ENCODE peak calls at places on chromosomes 16 and 17, in five cellular contexts. G, O, X, U and C are unnamed samples. For H3K27me3, the result is how much of the 10 kb centered on the place peaks cover.

GRCh38 chr17:73657473-73658116 is 13.3 kb upstream of the SDK2 start:
- DNase-seq in U (peak), X (no peak), G (peak), O (peak), C (peak)

GRCh38 chr17:40443196-40443987 is at the start of gene IGFBP4:
- DNase-seq in O (peak), X (peak), U (peak), G (peak), C (peak)

GRCh38 chr17:81712468-81713003 is 452 bp downstream of the SLC25A10 start:
- DNase-seq in U (peak), G (peak), X (no peak), O (no peak), C (peak)

GRCh38 chr16:21336231-21336630 is 58.1 kb upstream of the CRYM start:
- DNase-seq in O (no peak), U (no peak), G (no peak), X (no peak), C (no peak)

GRCh38 chr16:17031484-17032268 is 439.1 kb downstream of the XYLT1 start:
- DNase-seq in G (no peak), O (no peak), U (no peak), X (no peak), C (no peak)

GRCh38 chr17:12821376-12821940 is 32.2 kb downstream of the ARHGAP44 start:
- DNase-seq in U (no peak), O (no peak), G (no peak), X (no peak), C (no peak)

GRCh38 chr17:41894791-41895331 is 23.9 kb downstream of the ACLY start:
- DNase-seq in U (no peak), O (no peak), X (no peak), G (no peak), C (no peak)

GRCh38 chr17:52025231-52025630 is 133.3 kb downstream of the CA10 start:
- DNase-seq in U (no peak), O (no peak), X (no peak), G (no peak), C (no peak)

GRCh38 chr16:53518550-53519416 is 15.8 kb upstream of the AKTIP start:
- DNase-seq in U (no peak), X (no peak), G (no peak), O (no peak), C (peak)

GRCh38 chr17:47413872-47414271 is 90.1 kb downstream of the EFCAB13 start:
- DNase-seq in U (no peak), O (no peak), G (no peak), X (no peak), C (no peak)

GRCh38 chr17:63702223-63702577 is 2.3 kb upstream of the LIMD2 start:
- DNase-seq in G (no peak), O (no peak), U (no peak), X (no peak), C (no peak)

GRCh38 chr17:8696951-8697745 is 47.5 kb downstream of the CCDC42 start:
- DNase-seq in U (no peak), O (peak), X (no peak), G (no peak), C (no peak)

GRCh38 chr17:68674271-68674925 is 73.2 kb upstream of the FAM20A start:
- DNase-seq in U (no peak), G (no peak), X (no peak), O (peak), C (peak)

GRCh38 chr16:62213763-62214162 is 177.5 kb upstream of the CDH8 start:
- DNase-seq in O (peak), G (no peak), X (no peak), U (no peak), C (no peak)

GRCh38 chr17:67324330-67324729 is 42.0 kb downstream of the PSMD12 start:
- DNase-seq in G (no peak), X (no peak), O (no peak), U (no peak), C (no peak)

GRCh38 chr17:50110591-50111349 is 15.6 kb downstream of the PDK2 start:
- DNase-seq in X (no peak), U (peak), G (peak), O (no peak), C (no peak)

GRCh38 chr17:69606142-69606800 is 191.8 kb downstream of the MAP2K6 start:
- DNase-seq in U (no peak), X (no peak), O (no peak), G (no peak), C (no peak)

GRCh38 chr16:82108101-82108500 is 61.9 kb downstream of the MPHOSPH6 start:
- DNase-seq in X (no peak), U (no peak), G (no peak), O (no peak), C (peak)

GRCh38 chr16:85428168-85428898 is 184.8 kb upstream of the GSE1 start:
- DNase-seq in G (peak), O (peak), U (peak), X (no peak), C (no peak)

GRCh38 chr16:75576384-75576811 is 10.2 kb downstream of the GABARAPL2 start:
- DNase-seq in X (no peak), G (no peak), U (no peak), O (no peak), C (no peak)

GRCh38 chr16:15907863-15908478 is 19.6 kb upstream of the CEP20 start:
- DNase-seq in U (no peak), G (no peak), X (no peak), O (peak), C (peak)

GRCh38 chr17:74859439-74860228 is at the start of gene GRIN2C:
- DNase-seq in G (no peak), O (no peak), U (no peak), X (no peak), C (no peak)

GRCh38 chr16:86761117-86761971 is 183.0 kb downstream of the FOXL1 start:
- DNase-seq in G (peak), U (no peak), O (peak), X (no peak), C (peak)

GRCh38 chr17:72136692-72137550 is 16.1 kb downstream of the SOX9 start:
- DNase-seq in O (no peak), U (no peak), X (no peak), G (no peak), C (no peak)

GRCh38 chr17:2158011-2158410 is 103.1 kb downstream of the HIC1 start:
- DNase-seq in U (no peak), O (no peak), X (peak), G (no peak), C (peak)

GRCh38 chr17:17079761-17080160 is 37.5 kb downstream of the MPRIP start:
- DNase-seq in X (no peak), O (no peak), U (no peak), G (peak), C (no peak)

GRCh38 chr17:20262116-20262977 is 205.0 kb downstream of the LGALS9B start:
- DNase-seq in U (no peak), X (no peak), G (no peak), O (no peak), C (no peak)

GRCh38 chr17:8482546-8482945 is 46.9 kb downstream of the NDEL1 start:
- DNase-seq in U (no peak), G (no peak), O (no peak), X (no peak), C (no peak)

GRCh38 chr16:86457621-86458456 is 52.5 kb upstream of the FOXF1 start:
- DNase-seq in G (no peak), X (no peak), U (no peak), O (no peak), C (peak)

GRCh38 chr16:81758376-81758775 is 20.7 kb upstream of the PLCG2 start:
- DNase-seq in X (no peak), G (no peak), U (no peak), O (no peak), C (peak)

GRCh38 chr17:77495575-77495974 is 354.8 kb downstream of the SEC14L1 start:
- DNase-seq in O (no peak), G (no peak), U (no peak), X (no peak), C (no peak)

GRCh38 chr17:60154616-60155426 is 5.0 kb downstream of the CA4 start:
- DNase-seq in X (no peak), G (peak), U (peak), O (peak), C (no peak)

GRCh38 chr16:58339452-58339938 is 44.7 kb upstream of the PRSS54 start:
- DNase-seq in G (no peak), U (no peak), X (no peak), O (peak), C (peak)

GRCh38 chr17:34306466-34306865 is 12.8 kb upstream of the CCL8 start:
- DNase-seq in G (no peak), O (peak), U (no peak), X (no peak), C (peak)

GRCh38 chr17:66673668-66674276 is 161.1 kb upstream of the CACNG5 start:
- DNase-seq in U (peak), O (peak), G (no peak), X (no peak), C (peak)

GRCh38 chr17:78122991-78123249 is 5.6 kb downstream of the TMC6 start:
- DNase-seq in X (no peak), U (no peak), G (no peak), O (no peak), C (no peak)

GRCh38 chr17:773467-774319 is 8.4 kb downstream of the GLOD4 start:
- DNase-seq in O (no peak), G (no peak), X (no peak), U (no peak), C (no peak)

GRCh38 chr17:73379814-73380213 is 68.0 kb upstream of the CDC42EP4 start:
- DNase-seq in G (no peak), X (no peak), U (no peak), O (no peak), C (no peak)

GRCh38 chr17:56985371-56986162 is 7.6 kb downstream of the SCPEP1 start:
- DNase-seq in X (peak), G (no peak), U (no peak), O (no peak), C (no peak)

GRCh38 chr17:62630365-62631085 is 3.1 kb downstream of the MRC2 start:
- DNase-seq in U (no peak), O (no peak), X (no peak), G (no peak), C (peak)
- TF ChIP-seq CTCF in U (no peak), O (no peak), X (no peak), G (no peak), C (no peak)

DNA sequence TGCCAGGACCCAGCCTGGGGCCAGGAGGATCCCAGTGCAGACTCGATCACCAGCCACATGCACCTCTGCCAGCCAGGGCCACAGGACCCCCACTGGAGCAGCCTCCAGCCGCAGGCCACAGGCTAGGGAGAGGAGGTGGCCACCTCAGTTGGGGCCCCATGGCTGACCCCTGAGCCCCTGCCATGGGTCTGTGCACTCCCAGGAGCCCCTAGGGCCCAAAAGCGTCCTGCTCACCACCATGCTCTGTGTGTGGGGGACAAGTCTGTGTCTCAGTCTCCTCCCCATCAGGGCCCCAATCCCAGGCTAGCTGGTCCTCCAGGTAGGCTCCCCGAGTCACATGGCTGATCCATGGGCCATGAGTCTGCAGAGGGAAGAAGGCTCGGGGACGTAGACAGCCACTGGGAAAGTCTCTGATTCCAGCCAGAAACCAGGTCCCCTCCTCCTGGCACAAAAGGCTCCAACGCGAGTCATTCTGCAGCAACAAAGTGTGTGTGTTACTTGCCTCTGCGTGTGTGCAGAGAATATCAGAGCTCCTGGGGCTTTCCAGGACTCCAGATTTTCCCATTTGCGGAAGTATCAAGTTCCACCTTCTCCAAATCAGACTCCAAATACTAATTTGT is 6.1 kb upstream of the PRSS8 start:
- DNase-seq in U (peak), X (no peak), G (peak), O (no peak), C (no peak)
- H3K27ac ChIP-seq in U (peak), X (peak), G (peak), O (peak), C (peak)

GRCh38 chr17:45907720-45908395 is 13.5 kb downstream of the MAPT start:
- DNase-seq in O (no peak), G (no peak), U (no peak), X (no peak), C (no peak)

GRCh38 chr17:45908460-45908859 is 14.1 kb downstream of the MAPT start:
- DNase-seq in O (peak), G (no peak), X (no peak), U (no peak), C (no peak)

GRCh38 chr17:45906237-45906636 is 11.9 kb downstream of the MAPT start:
- DNase-seq in X (no peak), G (no peak), U (no peak), O (no peak), C (no peak)

GRCh38 chr17:45905812-45906211 is 11.5 kb downstream of the MAPT start:
- DNase-seq in G (no peak), X (no peak), U (no peak), O (no peak), C (no peak)

GRCh38 chr17:45906927-45907622 is 12.7 kb downstream of the MAPT start:
- DNase-seq in O (no peak), U (no peak), X (no peak), G (no peak), C (no peak)
- H3K27me3 ChIP-seq in O (under half), U (under half), X (under half), G (under half), C (under half)

GRCh38 chr16:50821586-50821985 is 79.7 kb downstream of the CYLD start:
- DNase-seq in U (no peak), X (no peak), G (no peak), O (peak), C (no peak)
- TF ChIP-seq CTCF in U (no peak), X (no peak), G (no peak), O (peak), C (peak)

GRCh38 chr17:29180788-29181160 is 576 bp upstream of the MYO18A start:
- DNase-seq in X (no peak), G (no peak), U (no peak), O (no peak), C (no peak)
- H3K27ac ChIP-seq in X (no peak), G (peak), U (peak), O (no peak), C (peak)

GRCh38 chr16:88523381-88524159 is 46.6 kb upstream of the ZC3H18 start:
- DNase-seq in X (no peak), O (no peak), G (peak), U (no peak), C (no peak)
- H3K27me3 ChIP-seq in X (under half), O (under half), G (under half), U (under half), C (under half)

DNA sequence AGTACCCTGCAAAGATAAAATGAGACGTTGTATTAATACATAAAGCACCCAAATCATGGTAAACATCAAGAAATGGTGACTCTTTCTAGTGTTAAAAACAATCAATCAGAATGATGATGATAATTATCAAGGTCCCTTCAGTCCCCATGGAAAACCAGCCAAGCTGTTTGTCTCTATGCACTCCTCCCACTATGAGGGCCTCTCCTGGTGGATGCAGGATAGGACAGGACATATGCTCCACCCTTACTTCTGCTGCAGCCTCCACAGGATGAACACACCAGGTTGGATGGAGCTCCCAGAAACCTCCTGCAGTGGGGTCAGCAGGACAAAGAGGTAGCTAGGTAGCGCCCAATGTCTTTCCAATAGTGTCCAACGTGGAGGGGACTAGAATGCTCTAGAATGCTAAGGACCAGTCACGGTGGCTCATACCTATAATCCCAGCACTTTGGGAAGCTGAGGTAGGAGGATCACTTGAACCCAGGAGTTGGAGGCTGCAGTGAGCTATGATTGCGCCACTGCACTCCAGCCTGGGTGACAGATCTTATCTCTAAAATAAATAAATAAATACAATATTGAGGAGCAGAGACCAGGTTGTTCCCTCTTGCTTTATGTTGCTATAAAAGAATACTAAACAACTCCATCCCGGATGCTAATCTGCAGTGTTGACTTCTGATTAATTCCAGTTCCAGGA is 9.9 kb upstream of the KDM8 start:
- DNase-seq in O (no peak), G (no peak), U (no peak), X (no peak), C (peak)
- TF ChIP-seq CTCF in O (no peak), G (no peak), U (no peak), X (no peak), C (peak)

DNA sequence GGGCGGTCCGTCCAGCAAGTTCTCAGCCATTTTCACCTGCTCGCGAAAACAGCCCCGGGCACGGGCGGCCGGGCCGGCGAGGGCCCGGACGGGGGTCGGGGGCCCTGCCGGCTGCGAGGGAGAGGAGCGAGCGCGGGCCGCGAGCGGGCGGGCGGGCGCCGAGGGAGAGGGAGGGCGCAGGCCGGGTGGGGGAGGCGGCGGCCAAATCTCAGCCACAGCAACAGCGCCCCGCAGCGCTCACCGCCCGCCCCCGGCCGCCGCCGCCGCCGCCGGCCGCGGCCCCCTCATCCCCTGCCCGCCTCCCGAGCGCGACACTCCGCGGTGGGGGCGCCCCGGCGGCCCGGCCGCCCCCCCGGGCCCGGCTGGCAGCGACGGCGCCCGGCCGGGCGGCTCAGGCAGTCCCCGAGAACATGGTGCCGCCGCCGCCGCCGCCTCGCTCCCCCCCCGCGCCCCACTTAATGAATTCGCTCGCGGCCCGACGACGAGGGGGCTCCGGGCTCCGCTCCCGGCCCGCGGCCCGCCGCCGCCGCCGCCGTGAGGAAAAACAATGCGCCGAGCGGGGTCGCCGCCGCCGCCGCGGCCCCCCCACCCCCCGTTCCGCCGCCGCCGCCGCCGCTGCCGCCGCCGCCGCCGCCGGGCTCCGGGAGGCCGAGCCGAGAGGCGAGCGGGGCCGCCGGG is 487 bp downstream of the CREBBP start:
- DNase-seq in X (no peak), O (peak), G (peak), U (peak), C (peak)
- H3K27ac ChIP-seq in X (peak), O (no peak), G (peak), U (peak), C (peak)

DNA sequence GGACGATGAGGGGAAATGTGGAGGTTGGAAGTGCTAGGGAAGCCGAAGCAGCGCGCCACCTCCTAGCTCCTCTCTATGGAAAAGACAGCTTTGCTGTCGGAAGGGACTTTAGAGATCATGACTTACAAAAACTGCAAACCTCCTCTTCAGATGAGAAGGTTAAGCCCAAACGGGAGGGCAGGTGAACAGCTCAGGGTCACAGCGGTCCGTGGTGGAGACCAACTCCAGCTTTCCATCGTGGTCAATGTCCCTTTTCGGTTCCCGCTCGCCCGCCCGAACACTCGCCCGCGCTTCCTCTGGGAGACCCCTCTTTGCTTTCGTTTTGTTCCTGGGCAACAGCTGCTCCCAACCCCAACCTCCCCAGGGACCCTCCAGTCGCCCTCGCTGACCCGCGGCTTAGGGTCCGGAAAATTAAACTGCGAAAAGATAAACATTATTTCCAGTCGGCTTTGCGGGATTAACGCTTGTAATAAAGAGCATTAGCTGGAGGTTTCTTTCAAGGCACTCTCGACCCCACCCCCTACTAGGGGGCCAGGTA is 7.7 kb downstream of the IRX6 start:
- DNase-seq in O (no peak), G (no peak), X (no peak), U (no peak), C (no peak)
- H3K27me3 ChIP-seq in O (half or more), G (under half), X (under half), U (under half), C (half or more)